ENCODE peak calls at places on chromosomes 3 and 15, in ten cellular contexts. One of them, this sample, is unnamed.

GRCh38 chr15:41571948-41572347 is 12.9 kb downstream of the TYRO3 start:
- DNase-seq in fibroblast of mammary gland: no peak
- DNase-seq in CD8-positive, alpha-beta T cell: no peak
- DNase-seq in HFF-Myc: no peak
- DNase-seq in transverse colon: no peak
- DNase-seq in endothelial cell: no peak
- DNase-seq in CD4-positive, alpha-beta T cell: no peak
- DNase-seq in body of pancreas: no peak
- DNase-seq in AG04450: no peak
- DNase-seq in fibroblast of lung: no peak
- DNase-seq in this sample: no peak

GRCh38 chr15:52284164-52284563 is 11.4 kb downstream of the MYO5C start:
- DNase-seq in AG04450: peak
- DNase-seq in CD8-positive, alpha-beta T cell: no peak
- DNase-seq in transverse colon: no peak
- DNase-seq in HFF-Myc: no peak
- DNase-seq in fibroblast of lung: peak
- DNase-seq in CD4-positive, alpha-beta T cell: no peak
- DNase-seq in endothelial cell: no peak
- DNase-seq in body of pancreas: no peak
- DNase-seq in fibroblast of mammary gland: peak
- DNase-seq in this sample: no peak

GRCh38 chr3:100001514-100002270 is 112.6 kb downstream of the FILIP1L start:
- DNase-seq in HFF-Myc: no peak
- DNase-seq in fibroblast of lung: no peak
- DNase-seq in body of pancreas: peak
- DNase-seq in endothelial cell: no peak
- DNase-seq in CD8-positive, alpha-beta T cell: no peak
- DNase-seq in transverse colon: no peak
- DNase-seq in AG04450: no peak
- DNase-seq in fibroblast of mammary gland: no peak
- DNase-seq in CD4-positive, alpha-beta T cell: no peak
- DNase-seq in this sample: no peak

GRCh38 chr3:123161167-123161566 is 40.6 kb upstream of the SEC22A start:
- DNase-seq in fibroblast of lung: no peak
- DNase-seq in CD8-positive, alpha-beta T cell: no peak
- DNase-seq in endothelial cell: no peak
- DNase-seq in AG04450: no peak
- DNase-seq in fibroblast of mammary gland: no peak
- DNase-seq in CD4-positive, alpha-beta T cell: no peak
- DNase-seq in HFF-Myc: no peak
- DNase-seq in transverse colon: no peak
- DNase-seq in body of pancreas: no peak
- DNase-seq in this sample: no peak

GRCh38 chr3:177836671-177837070 is 639.4 kb upstream of the TBL1XR1 start:
- DNase-seq in CD8-positive, alpha-beta T cell: no peak
- DNase-seq in endothelial cell: no peak
- DNase-seq in body of pancreas: no peak
- DNase-seq in fibroblast of lung: peak
- DNase-seq in CD4-positive, alpha-beta T cell: no peak
- DNase-seq in transverse colon: no peak
- DNase-seq in fibroblast of mammary gland: peak
- DNase-seq in AG04450: no peak
- DNase-seq in HFF-Myc: no peak
- DNase-seq in this sample: no peak

GRCh38 chr3:187210555-187211327 is 13.5 kb downstream of the RTP1 start:
- DNase-seq in endothelial cell: no peak
- DNase-seq in CD8-positive, alpha-beta T cell: no peak
- DNase-seq in transverse colon: no peak
- DNase-seq in fibroblast of mammary gland: peak
- DNase-seq in fibroblast of lung: no peak
- DNase-seq in AG04450: no peak
- DNase-seq in CD4-positive, alpha-beta T cell: no peak
- DNase-seq in HFF-Myc: no peak
- DNase-seq in body of pancreas: no peak
- DNase-seq in this sample: no peak

GRCh38 chr3:134650431-134651346 is at the start of gene KY:
- DNase-seq in CD8-positive, alpha-beta T cell: no peak
- DNase-seq in AG04450: no peak
- DNase-seq in CD4-positive, alpha-beta T cell: no peak
- DNase-seq in transverse colon: peak
- DNase-seq in endothelial cell: peak
- DNase-seq in HFF-Myc: no peak
- DNase-seq in body of pancreas: peak
- DNase-seq in fibroblast of lung: peak
- DNase-seq in fibroblast of mammary gland: peak
- DNase-seq in this sample: no peak

GRCh38 chr3:30518201-30518864 is 88.1 kb upstream of the TGFBR2 start:
- DNase-seq in fibroblast of mammary gland: peak
- DNase-seq in AG04450: no peak
- DNase-seq in CD8-positive, alpha-beta T cell: no peak
- DNase-seq in endothelial cell: no peak
- DNase-seq in body of pancreas: peak
- DNase-seq in HFF-Myc: no peak
- DNase-seq in CD4-positive, alpha-beta T cell: no peak
- DNase-seq in fibroblast of lung: peak
- DNase-seq in transverse colon: peak
- DNase-seq in this sample: no peak

GRCh38 chr15:99163271-99164062 is 58.6 kb downstream of the SYNM start:
- DNase-seq in fibroblast of lung: no peak
- DNase-seq in CD4-positive, alpha-beta T cell: no peak
- DNase-seq in AG04450: no peak
- DNase-seq in fibroblast of mammary gland: no peak
- DNase-seq in endothelial cell: no peak
- DNase-seq in transverse colon: no peak
- DNase-seq in body of pancreas: no peak
- DNase-seq in CD8-positive, alpha-beta T cell: no peak
- DNase-seq in HFF-Myc: no peak
- DNase-seq in this sample: no peak

GRCh38 chr3:14425574-14426304 is 23.3 kb downstream of the SLC6A6 start:
- DNase-seq in transverse colon: peak
- DNase-seq in body of pancreas: no peak
- DNase-seq in fibroblast of mammary gland: no peak
- DNase-seq in fibroblast of lung: no peak
- DNase-seq in endothelial cell: no peak
- DNase-seq in CD4-positive, alpha-beta T cell: peak
- DNase-seq in HFF-Myc: no peak
- DNase-seq in CD8-positive, alpha-beta T cell: no peak
- DNase-seq in AG04450: no peak
- DNase-seq in this sample: peak

GRCh38 chr3:138023754-138024153 is 13.8 kb downstream of the CLDN18 start:
- DNase-seq in HFF-Myc: no peak
- DNase-seq in endothelial cell: no peak
- DNase-seq in fibroblast of lung: no peak
- DNase-seq in transverse colon: no peak
- DNase-seq in CD8-positive, alpha-beta T cell: no peak
- DNase-seq in AG04450: no peak
- DNase-seq in body of pancreas: no peak
- DNase-seq in CD4-positive, alpha-beta T cell: no peak
- DNase-seq in fibroblast of mammary gland: no peak
- DNase-seq in this sample: no peak

GRCh38 chr3:138016065-138016464 is 6.1 kb downstream of the CLDN18 start:
- DNase-seq in AG04450: no peak
- DNase-seq in CD4-positive, alpha-beta T cell: no peak
- DNase-seq in CD8-positive, alpha-beta T cell: no peak
- DNase-seq in endothelial cell: no peak
- DNase-seq in transverse colon: no peak
- DNase-seq in fibroblast of lung: no peak
- DNase-seq in HFF-Myc: no peak
- DNase-seq in body of pancreas: no peak
- DNase-seq in fibroblast of mammary gland: no peak
- DNase-seq in this sample: no peak

DNA sequence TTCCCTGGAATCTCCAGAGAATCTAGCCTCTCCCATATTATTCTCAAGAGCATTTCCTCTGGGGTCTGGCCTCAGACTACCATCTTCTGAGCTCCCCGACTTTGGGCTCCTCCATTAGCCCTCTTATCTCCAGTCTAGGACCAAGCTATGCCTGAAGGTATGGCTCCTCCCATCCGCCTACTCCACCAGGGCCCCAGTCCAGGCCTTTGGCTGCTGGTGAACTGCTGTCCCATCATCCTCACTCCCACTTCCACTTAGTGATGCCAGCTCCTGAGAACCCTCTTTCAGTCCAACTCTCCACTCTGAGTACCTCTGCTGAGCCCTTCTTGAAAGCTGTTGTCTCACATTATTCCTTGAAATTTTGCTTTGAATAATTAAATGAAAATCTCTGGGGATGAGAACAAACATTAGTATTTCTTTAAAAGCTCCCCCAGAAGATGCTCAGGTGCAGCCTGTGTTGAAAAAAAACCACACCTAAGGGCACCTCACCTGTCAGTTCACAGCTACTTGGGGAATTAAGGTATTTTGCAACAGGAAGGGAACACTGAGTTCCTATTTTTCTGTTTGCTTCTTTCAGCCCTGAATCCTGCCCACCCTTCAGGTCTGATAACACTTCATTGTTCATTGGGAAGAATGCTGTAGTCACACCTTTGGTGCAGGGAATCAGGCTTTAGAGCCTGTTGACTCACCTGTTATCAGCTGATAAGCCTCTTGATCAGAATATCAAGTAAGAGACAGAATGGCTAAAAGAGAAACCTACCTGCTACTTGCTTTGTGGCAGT is 9.5 kb downstream of the CLDN18 start:
- DNase-seq in CD8-positive, alpha-beta T cell: no peak
- DNase-seq in fibroblast of lung: no peak
- DNase-seq in CD4-positive, alpha-beta T cell: no peak
- DNase-seq in AG04450: no peak
- DNase-seq in transverse colon: no peak
- DNase-seq in fibroblast of mammary gland: no peak
- DNase-seq in endothelial cell: no peak
- DNase-seq in HFF-Myc: no peak
- DNase-seq in body of pancreas: no peak
- DNase-seq in this sample: no peak
- TF ChIP-seq CTCF in CD8-positive, alpha-beta T cell: no peak
- TF ChIP-seq CTCF in fibroblast of lung: no peak
- TF ChIP-seq CTCF in CD4-positive, alpha-beta T cell: no peak
- TF ChIP-seq CTCF in AG04450: no peak
- TF ChIP-seq CTCF in transverse colon: no peak
- TF ChIP-seq CTCF in fibroblast of mammary gland: no peak
- TF ChIP-seq CTCF in endothelial cell: no peak
- TF ChIP-seq CTCF in HFF-Myc: no peak
- TF ChIP-seq CTCF in body of pancreas: no peak
- TF ChIP-seq CTCF in this sample: no peak

GRCh38 chr15:87038404-87038803 is 958.7 kb downstream of the AGBL1 start:
- DNase-seq in fibroblast of lung: no peak
- DNase-seq in transverse colon: no peak
- DNase-seq in body of pancreas: no peak
- DNase-seq in fibroblast of mammary gland: no peak
- DNase-seq in HFF-Myc: no peak
- DNase-seq in CD4-positive, alpha-beta T cell: no peak
- DNase-seq in CD8-positive, alpha-beta T cell: no peak
- DNase-seq in AG04450: no peak
- DNase-seq in endothelial cell: peak
- DNase-seq in this sample: no peak

GRCh38 chr15:87031545-87032230 is 952.0 kb downstream of the AGBL1 start:
- DNase-seq in CD4-positive, alpha-beta T cell: no peak
- DNase-seq in fibroblast of mammary gland: no peak
- DNase-seq in transverse colon: no peak
- DNase-seq in HFF-Myc: no peak
- DNase-seq in AG04450: no peak
- DNase-seq in body of pancreas: no peak
- DNase-seq in CD8-positive, alpha-beta T cell: no peak
- DNase-seq in endothelial cell: no peak
- DNase-seq in fibroblast of lung: no peak
- DNase-seq in this sample: no peak

GRCh38 chr15:87034886-87035285 is 955.2 kb downstream of the AGBL1 start:
- DNase-seq in AG04450: no peak
- DNase-seq in fibroblast of mammary gland: no peak
- DNase-seq in fibroblast of lung: no peak
- DNase-seq in body of pancreas: no peak
- DNase-seq in HFF-Myc: no peak
- DNase-seq in transverse colon: no peak
- DNase-seq in CD4-positive, alpha-beta T cell: no peak
- DNase-seq in endothelial cell: no peak
- DNase-seq in CD8-positive, alpha-beta T cell: no peak
- DNase-seq in this sample: no peak

GRCh38 chr15:87032291-87032690 is 952.6 kb downstream of the AGBL1 start:
- DNase-seq in body of pancreas: no peak
- DNase-seq in fibroblast of mammary gland: no peak
- DNase-seq in AG04450: no peak
- DNase-seq in HFF-Myc: no peak
- DNase-seq in fibroblast of lung: no peak
- DNase-seq in CD8-positive, alpha-beta T cell: no peak
- DNase-seq in transverse colon: no peak
- DNase-seq in CD4-positive, alpha-beta T cell: no peak
- DNase-seq in endothelial cell: no peak
- DNase-seq in this sample: no peak

GRCh38 chr15:87033056-87033455 is 953.4 kb downstream of the AGBL1 start:
- DNase-seq in fibroblast of lung: no peak
- DNase-seq in AG04450: no peak
- DNase-seq in fibroblast of mammary gland: no peak
- DNase-seq in body of pancreas: no peak
- DNase-seq in CD8-positive, alpha-beta T cell: no peak
- DNase-seq in transverse colon: no peak
- DNase-seq in CD4-positive, alpha-beta T cell: no peak
- DNase-seq in HFF-Myc: no peak
- DNase-seq in endothelial cell: no peak
- DNase-seq in this sample: no peak
- TF ChIP-seq CTCF in fibroblast of lung: no peak
- TF ChIP-seq CTCF in AG04450: peak
- TF ChIP-seq CTCF in fibroblast of mammary gland: no peak
- TF ChIP-seq CTCF in body of pancreas: no peak
- TF ChIP-seq CTCF in CD8-positive, alpha-beta T cell: no peak
- TF ChIP-seq CTCF in transverse colon: no peak
- TF ChIP-seq CTCF in CD4-positive, alpha-beta T cell: no peak
- TF ChIP-seq CTCF in HFF-Myc: peak
- TF ChIP-seq CTCF in endothelial cell: peak
- TF ChIP-seq CTCF in this sample: no peak

DNA sequence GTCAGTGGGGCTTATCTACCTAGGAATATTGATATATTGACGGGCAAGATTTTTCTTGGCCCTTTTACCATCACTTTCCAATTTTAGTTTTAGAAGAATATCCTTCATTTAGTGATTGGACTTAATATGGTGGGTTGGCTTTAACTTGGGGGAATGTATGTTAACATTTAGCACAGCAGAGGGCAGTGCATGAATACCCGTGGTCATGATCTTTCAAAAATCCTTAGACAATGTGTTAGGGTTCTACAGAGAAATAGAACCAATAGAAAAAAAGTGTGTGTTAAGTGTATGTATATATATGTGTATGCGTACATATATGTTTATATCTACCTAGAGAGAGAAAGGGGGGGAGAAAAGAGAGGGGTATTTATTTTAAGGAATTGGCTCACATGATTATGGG is 36.9 kb downstream of the GPR171 start:
- DNase-seq in CD4-positive, alpha-beta T cell: no peak
- DNase-seq in HFF-Myc: no peak
- DNase-seq in CD8-positive, alpha-beta T cell: no peak
- DNase-seq in transverse colon: no peak
- DNase-seq in body of pancreas: no peak
- DNase-seq in fibroblast of mammary gland: peak
- DNase-seq in AG04450: no peak
- DNase-seq in fibroblast of lung: peak
- DNase-seq in endothelial cell: no peak
- DNase-seq in this sample: no peak
- TF ChIP-seq CTCF in CD4-positive, alpha-beta T cell: peak
- TF ChIP-seq CTCF in HFF-Myc: no peak
- TF ChIP-seq CTCF in CD8-positive, alpha-beta T cell: peak
- TF ChIP-seq CTCF in transverse colon: no peak
- TF ChIP-seq CTCF in body of pancreas: no peak
- TF ChIP-seq CTCF in fibroblast of mammary gland: peak
- TF ChIP-seq CTCF in AG04450: no peak
- TF ChIP-seq CTCF in fibroblast of lung: no peak
- TF ChIP-seq CTCF in endothelial cell: peak
- TF ChIP-seq CTCF in this sample: no peak

GRCh38 chr3:111299070-111299672 is 227.6 kb downstream of the NECTIN3 start:
- DNase-seq in fibroblast of mammary gland: peak
- DNase-seq in HFF-Myc: peak
- DNase-seq in CD4-positive, alpha-beta T cell: no peak
- DNase-seq in AG04450: no peak
- DNase-seq in endothelial cell: no peak
- DNase-seq in transverse colon: no peak
- DNase-seq in CD8-positive, alpha-beta T cell: no peak
- DNase-seq in fibroblast of lung: no peak
- DNase-seq in body of pancreas: no peak
- DNase-seq in this sample: no peak
- TF ChIP-seq CTCF in fibroblast of mammary gland: peak
- TF ChIP-seq CTCF in HFF-Myc: no peak
- TF ChIP-seq CTCF in CD4-positive, alpha-beta T cell: no peak
- TF ChIP-seq CTCF in AG04450: peak
- TF ChIP-seq CTCF in endothelial cell: no peak
- TF ChIP-seq CTCF in transverse colon: no peak
- TF ChIP-seq CTCF in CD8-positive, alpha-beta T cell: no peak
- TF ChIP-seq CTCF in fibroblast of lung: no peak
- TF ChIP-seq CTCF in body of pancreas: no peak
- TF ChIP-seq CTCF in this sample: no peak

This sample was measured in activated B cell treated with CpG ODN at 0.5 μM for 24 hours.